ENCODE peak calls at places on chromosomes 4 and X, in seven cellular contexts. Y is left kidney, W is nucleus accumbens, L is H54, M is frontal cortex, A is COR-L47, J is NCI-H2081 treated with DMSO at 0.1 percent for 48 hours. Z is an unnamed sample.

GRCh38 chrX:153771261-153771681 is 7.2 kb downstream of the PLXNB3 start:
- DNase-seq in Y (no peak), W (no peak), L (no peak), M (peak), A (no peak), J (no peak), Z (no peak)

GRCh38 chrX:130545796-130546195 is 144.0 kb downstream of the RBMX2 start:
- DNase-seq in Y (no peak), W (no peak), L (no peak), M (no peak), A (no peak), J (no peak), Z (no peak)

GRCh38 chr4:10204401-10205058 is 87.9 kb upstream of the WDR1 start:
- DNase-seq in Y (no peak), W (no peak), L (no peak), M (no peak), A (no peak), J (no peak), Z (no peak)

GRCh38 chrX:13144927-13145659 is 100.7 kb upstream of the FAM9C start:
- DNase-seq in Y (no peak), W (no peak), L (no peak), M (no peak), A (no peak), J (no peak), Z (no peak)

GRCh38 chrX:41923925-41924693 is 755 bp upstream of the CASK start:
- DNase-seq in Y (peak), W (no peak), L (no peak), M (no peak), A (peak), J (no peak), Z (peak)

GRCh38 chr4:19729873-19730735 is 521.6 kb upstream of the SLIT2 start:
- DNase-seq in Y (peak), W (no peak), L (no peak), M (no peak), A (no peak), J (no peak), Z (no peak)

GRCh38 chr4:42149004-42149403 is 3.5 kb downstream of the BEND4 start:
- DNase-seq in Y (no peak), W (no peak), L (no peak), M (no peak), A (no peak), J (no peak), Z (no peak)

GRCh38 chr4:67475155-67475554 is 70.1 kb downstream of the CENPC start:
- DNase-seq in Y (no peak), W (no peak), L (no peak), M (no peak), A (no peak), J (no peak), Z (no peak)

GRCh38 chrX:98407526-98408049 is 1523.9 kb downstream of the RPA4 start:
- DNase-seq in Y (no peak), W (no peak), L (no peak), M (no peak), A (no peak), J (no peak), Z (no peak)

GRCh38 chr4:6422866-6423265 is 49.5 kb downstream of the PPP2R2C start:
- DNase-seq in Y (no peak), W (no peak), L (no peak), M (no peak), A (no peak), J (no peak), Z (no peak)

GRCh38 chr4:146333187-146333894 is 119.0 kb downstream of the REELD1 start:
- DNase-seq in Y (no peak), W (no peak), L (no peak), M (no peak), A (no peak), J (no peak), Z (no peak)